ENCODE peak calls at places on chromosome 1, in five cellular contexts. C is NCI-H1092 treated with DMSO at 0.1 percent for 48 hours; Y is left colon; H is CD8-positive, alpha-beta memory T cell; J is sciatic nerve. P is an unnamed sample.

GRCh38 chr1:88774151-88774556 is 90.1 kb downstream of the PKN2 start:
- DNase-seq in C (no peak), Y (peak), H (no peak), J (no peak), P (no peak)

GRCh38 chr1:220761688-220762427 is 13.7 kb downstream of the MTARC2 start:
- DNase-seq in C (no peak), Y (peak), H (no peak), J (no peak), P (peak)

GRCh38 chr1:73662526-73662925 is 535.5 kb downstream of the LRRIQ3 start:
- DNase-seq in C (no peak), Y (no peak), H (no peak), J (no peak), P (no peak)

GRCh38 chr1:31752952-31753351 is 11.2 kb downstream of the ADGRB2 start:
- DNase-seq in C (no peak), Y (no peak), H (no peak), J (no peak), P (no peak)

GRCh38 chr1:178086294-178087255 is 7.3 kb upstream of the RASAL2 start:
- DNase-seq in C (no peak), Y (no peak), H (no peak), J (no peak), P (no peak)

GRCh38 chr1:61005572-61006386 is 76.6 kb upstream of the NFIA start:
- DNase-seq in C (no peak), Y (no peak), H (no peak), J (no peak), P (no peak)

GRCh38 chr1:42684139-42684538 is 1.9 kb downstream of the YBX1 start:
- DNase-seq in C (no peak), Y (peak), H (no peak), J (no peak), P (no peak)

GRCh38 chr1:59693431-59693830 is 121.3 kb upstream of the HOOK1 start:
- DNase-seq in C (no peak), Y (no peak), H (no peak), J (no peak), P (no peak)

P was measured in NCI-H1105.